ENCODE peak calls at places on chromosomes 5 and 9, in five cellular contexts. Z, Y, F, C and H are unnamed samples.

GRCh38 chr5:43396762-43397304 is 15.4 kb downstream of the CCL28 start:
- DNase-seq in Z (peak; percentile 75), Y (no peak), F (peak; percentile 60), C (peak; percentile 66), H (peak; percentile 62)

GRCh38 chr5:55042886-55043285 is 18.8 kb downstream of the GZMK start:
- DNase-seq in Z (no peak), Y (no peak), F (no peak), C (no peak), H (no peak)

GRCh38 chr5:153654444-153654843 is 164.0 kb downstream of the GRIA1 start:
- DNase-seq in Z (no peak), Y (no peak), F (peak; percentile 80), C (no peak), H (peak; percentile 18)

GRCh38 chr9:82923410-82924242 is 139.3 kb downstream of the RASEF start:
- DNase-seq in Z (no peak), Y (no peak), F (peak; percentile 11), C (no peak), H (peak; percentile 27)

GRCh38 chr5:123690821-123691220 is 178.8 kb downstream of the CSNK1G3 start:
- DNase-seq in Z (no peak), Y (no peak), F (peak; percentile 59), C (no peak), H (no peak)

GRCh38 chr9:105330201-105330600 is 85.8 kb downstream of the SLC44A1 start:
- DNase-seq in Z (no peak), Y (no peak), F (no peak), C (no peak), H (peak; percentile 15)

GRCh38 chr5:43514816-43515677 is at the start of gene C5orf34:
- DNase-seq in Z (peak; percentile 97), Y (peak; percentile 94), F (peak; percentile 94), C (peak; percentile 95), H (peak; percentile 97)

GRCh38 chr5:96220610-96221390 is 212.2 kb downstream of the PCSK1 start:
- DNase-seq in Z (no peak), Y (no peak), F (peak; percentile 88), C (no peak), H (peak; percentile 86)

GRCh38 chr9:111375817-111376564 is 46.0 kb upstream of the OR2K2 start:
- DNase-seq in Z (no peak), Y (no peak), F (peak; percentile 48), C (no peak), H (peak; percentile 84)

GRCh38 chr5:89105171-89105695 is 222.2 kb upstream of the MEF2C start:
- DNase-seq in Z (no peak), Y (no peak), F (peak; percentile 25), C (no peak), H (peak; percentile 19)

GRCh38 chr9:120583958-120584369 is 4.0 kb upstream of the CDK5RAP2 start:
- DNase-seq in Z (peak; percentile 75), Y (peak; percentile 44), F (peak; percentile 98), C (peak; percentile 92), H (peak; percentile 38)

GRCh38 chr5:128591598-128592455 is 53.8 kb upstream of the FBN2 start:
- DNase-seq in Z (no peak), Y (no peak), F (no peak), C (no peak), H (no peak)

GRCh38 chr5:35202319-35203111 is 27.8 kb downstream of the PRLR start:
- DNase-seq in Z (no peak), Y (no peak), F (no peak), C (peak; percentile 23), H (peak; percentile 29)

GRCh38 chr5:137199966-137200365 is 299.2 kb downstream of the SPOCK1 start:
- DNase-seq in Z (no peak), Y (no peak), F (peak; percentile 28), C (no peak), H (peak; percentile 53)